ENCODE peak calls at places on chromosomes 11 and 22, in seven cellular contexts. J, X, M, V, O, C and F are unnamed samples.

GRCh38 chr22:50090141-50090714 is 422 bp downstream of the MOV10L1 start:
- DNase-seq in J (no peak), X (no peak), M (no peak), V (no peak), O (no peak), C (no peak), F (no peak)

GRCh38 chr11:84714316-84714780 is 912.8 kb downstream of the DLG2 start:
- DNase-seq in J (peak), X (peak), M (no peak), V (no peak), O (no peak), C (no peak), F (peak)

GRCh38 chr22:47616396-47617020 is 854.1 kb downstream of the TBC1D22A start:
- DNase-seq in J (no peak), X (no peak), M (no peak), V (no peak), O (no peak), C (no peak), F (no peak)

GRCh38 chr11:101169944-101170343 is 40.3 kb upstream of the PGR start:
- DNase-seq in J (no peak), X (no peak), M (no peak), V (no peak), O (no peak), C (no peak), F (no peak)

GRCh38 chr11:95739108-95739507 is 50.5 kb downstream of the FAM76B start:
- DNase-seq in J (no peak), X (no peak), M (no peak), V (no peak), O (no peak), C (no peak), F (no peak)

GRCh38 chr11:128095459-128096096 is 491.8 kb downstream of the ETS1 start:
- DNase-seq in J (no peak), X (no peak), M (peak), V (no peak), O (no peak), C (no peak), F (no peak)

GRCh38 chr11:75508051-75508561 is 17.6 kb downstream of the GDPD5 start:
- DNase-seq in J (no peak), X (no peak), M (no peak), V (no peak), O (no peak), C (no peak), F (no peak)

GRCh38 chr11:75212463-75212862 is 28.1 kb upstream of the TPBGL start:
- DNase-seq in J (no peak), X (no peak), M (no peak), V (no peak), O (no peak), C (no peak), F (no peak)

GRCh38 chr11:47987781-47988180 is 7.4 kb downstream of the PTPRJ start:
- DNase-seq in J (no peak), X (no peak), M (no peak), V (no peak), O (peak), C (no peak), F (no peak)

GRCh38 chr11:126359431-126360048 is 4.1 kb downstream of the ST3GAL4 start:
- DNase-seq in J (no peak), X (no peak), M (no peak), V (no peak), O (peak), C (no peak), F (no peak)

GRCh38 chr11:71338806-71339177 is 86.4 kb upstream of the SHANK2 start:
- DNase-seq in J (no peak), X (no peak), M (no peak), V (no peak), O (no peak), C (no peak), F (no peak)

GRCh38 chr22:47381240-47381639 is 618.8 kb downstream of the TBC1D22A start:
- DNase-seq in J (no peak), X (no peak), M (no peak), V (no peak), O (no peak), C (no peak), F (no peak)

GRCh38 chr11:100467821-100468508 is 219.1 kb upstream of the ARHGAP42 start:
- DNase-seq in J (no peak), X (no peak), M (no peak), V (no peak), O (no peak), C (no peak), F (no peak)

GRCh38 chr11:109752212-109752825 is 330.3 kb downstream of the C11orf87 start:
- DNase-seq in J (no peak), X (no peak), M (no peak), V (no peak), O (no peak), C (no peak), F (no peak)

GRCh38 chr22:45867906-45868555 is 108.9 kb downstream of the WNT7B start:
- DNase-seq in J (no peak), X (no peak), M (no peak), V (no peak), O (peak), C (no peak), F (no peak)

GRCh38 chr11:55791606-55792005 is 3.8 kb upstream of the OR5D14 start:
- DNase-seq in J (no peak), X (no peak), M (no peak), V (no peak), O (no peak), C (no peak), F (no peak)

GRCh38 chr11:78300108-78300507 is 111.4 kb downstream of the USP35 start:
- DNase-seq in J (no peak), X (no peak), M (no peak), V (no peak), O (no peak), C (no peak), F (no peak)

GRCh38 chr11:113593698-113594308 is 112.3 kb downstream of the TMPRSS5 start:
- DNase-seq in J (no peak), X (no peak), M (no peak), V (no peak), O (no peak), C (no peak), F (no peak)

GRCh38 chr11:47270331-47271271 is 668 bp downstream of the MADD start:
- DNase-seq in J (peak), X (no peak), M (peak), V (no peak), O (no peak), C (peak), F (peak)

GRCh38 chr11:114606003-114606801 is 10.6 kb upstream of the NXPE4 start:
- DNase-seq in J (no peak), X (no peak), M (no peak), V (no peak), O (no peak), C (no peak), F (no peak)